ENCODE peak calls at places on chromosomes 13 and 19, in eight cellular contexts. One of them, this sample, is unnamed.

GRCh38 chr19:16319466-16319865 is 5.2 kb upstream of the KLF2 start:
- DNase-seq in brain microvascular endothelial cell: no peak
- DNase-seq in RWPE2: no peak
- DNase-seq in upper lobe of right lung: no peak
- DNase-seq in AG04450: no peak
- DNase-seq in hepatocyte: no peak
- DNase-seq in spleen: no peak
- DNase-seq in ascending aorta: no peak
- DNase-seq in this sample: no peak

GRCh38 chr13:23828866-23829265 is 60.3 kb downstream of the MIPEP start:
- DNase-seq in brain microvascular endothelial cell: no peak
- DNase-seq in RWPE2: no peak
- DNase-seq in upper lobe of right lung: no peak
- DNase-seq in AG04450: no peak
- DNase-seq in hepatocyte: no peak
- DNase-seq in spleen: no peak
- DNase-seq in ascending aorta: no peak
- DNase-seq in this sample: no peak

GRCh38 chr13:32126756-32127155 is 95.2 kb downstream of the FRY start:
- DNase-seq in brain microvascular endothelial cell: no peak
- DNase-seq in RWPE2: no peak
- DNase-seq in upper lobe of right lung: no peak
- DNase-seq in AG04450: no peak
- DNase-seq in hepatocyte: no peak
- DNase-seq in spleen: no peak
- DNase-seq in ascending aorta: no peak
- DNase-seq in this sample: no peak

GRCh38 chr13:112930192-112930591 is 38.8 kb upstream of the MCF2L start:
- DNase-seq in brain microvascular endothelial cell: no peak
- DNase-seq in RWPE2: no peak
- DNase-seq in upper lobe of right lung: no peak
- DNase-seq in AG04450: no peak
- DNase-seq in hepatocyte: no peak
- DNase-seq in spleen: no peak
- DNase-seq in ascending aorta: no peak
- DNase-seq in this sample: no peak

GRCh38 chr19:48770223-48770622 is 14.9 kb downstream of the FGF21 start:
- DNase-seq in brain microvascular endothelial cell: peak; percentile 42
- DNase-seq in RWPE2: no peak
- DNase-seq in upper lobe of right lung: no peak
- DNase-seq in AG04450: no peak
- DNase-seq in hepatocyte: no peak
- DNase-seq in spleen: no peak
- DNase-seq in ascending aorta: no peak
- DNase-seq in this sample: no peak

GRCh38 chr13:43054803-43055802 is 31.7 kb downstream of the DNAJC15 start:
- DNase-seq in brain microvascular endothelial cell: peak; percentile 84
- DNase-seq in RWPE2: no peak
- DNase-seq in upper lobe of right lung: no peak
- DNase-seq in AG04450: peak; percentile 66
- DNase-seq in hepatocyte: peak; percentile 76
- DNase-seq in spleen: no peak
- DNase-seq in ascending aorta: no peak
- DNase-seq in this sample: no peak

GRCh38 chr13:98453254-98453843 is 123.6 kb downstream of the STK24 start:
- DNase-seq in brain microvascular endothelial cell: no peak
- DNase-seq in RWPE2: no peak
- DNase-seq in upper lobe of right lung: no peak
- DNase-seq in AG04450: no peak
- DNase-seq in hepatocyte: no peak
- DNase-seq in spleen: no peak
- DNase-seq in ascending aorta: no peak
- DNase-seq in this sample: no peak

GRCh38 chr19:49016067-49016839 is 638 bp downstream of the LHB start:
- DNase-seq in brain microvascular endothelial cell: no peak
- DNase-seq in RWPE2: peak; percentile 68
- DNase-seq in upper lobe of right lung: no peak
- DNase-seq in AG04450: no peak
- DNase-seq in hepatocyte: no peak
- DNase-seq in spleen: no peak
- DNase-seq in ascending aorta: no peak
- DNase-seq in this sample: no peak

GRCh38 chr19:34393629-34394028 is 10.6 kb upstream of the PDCD2L start:
- DNase-seq in brain microvascular endothelial cell: no peak
- DNase-seq in RWPE2: no peak
- DNase-seq in upper lobe of right lung: no peak
- DNase-seq in AG04450: no peak
- DNase-seq in hepatocyte: no peak
- DNase-seq in spleen: no peak
- DNase-seq in ascending aorta: no peak
- DNase-seq in this sample: no peak

GRCh38 chr19:53894736-53895135 is 12.7 kb downstream of the PRKCG start:
- DNase-seq in brain microvascular endothelial cell: no peak
- DNase-seq in RWPE2: no peak
- DNase-seq in upper lobe of right lung: no peak
- DNase-seq in AG04450: no peak
- DNase-seq in hepatocyte: no peak
- DNase-seq in spleen: no peak
- DNase-seq in ascending aorta: no peak
- DNase-seq in this sample: no peak

GRCh38 chr13:98507060-98507797 is 69.7 kb downstream of the STK24 start:
- DNase-seq in brain microvascular endothelial cell: peak; percentile 29
- DNase-seq in RWPE2: no peak
- DNase-seq in upper lobe of right lung: peak; percentile 73
- DNase-seq in AG04450: no peak
- DNase-seq in hepatocyte: peak; percentile 71
- DNase-seq in spleen: no peak
- DNase-seq in ascending aorta: no peak
- DNase-seq in this sample: no peak

GRCh38 chr13:21638319-21639282 is 32.3 kb upstream of the FGF9 start:
- DNase-seq in brain microvascular endothelial cell: no peak
- DNase-seq in RWPE2: no peak
- DNase-seq in upper lobe of right lung: no peak
- DNase-seq in AG04450: no peak
- DNase-seq in hepatocyte: peak; percentile 56
- DNase-seq in spleen: no peak
- DNase-seq in ascending aorta: no peak
- DNase-seq in this sample: no peak

GRCh38 chr13:32737111-32737571 is 150.9 kb downstream of the PDS5B start:
- DNase-seq in brain microvascular endothelial cell: no peak
- DNase-seq in RWPE2: no peak
- DNase-seq in upper lobe of right lung: no peak
- DNase-seq in AG04450: no peak
- DNase-seq in hepatocyte: no peak
- DNase-seq in spleen: no peak
- DNase-seq in ascending aorta: no peak
- DNase-seq in this sample: no peak

GRCh38 chr19:9109959-9110358 is 2.7 kb upstream of the OR7G2 start:
- DNase-seq in brain microvascular endothelial cell: no peak
- DNase-seq in RWPE2: no peak
- DNase-seq in upper lobe of right lung: no peak
- DNase-seq in AG04450: no peak
- DNase-seq in hepatocyte: no peak
- DNase-seq in spleen: no peak
- DNase-seq in ascending aorta: no peak
- DNase-seq in this sample: no peak

GRCh38 chr13:103188688-103189326 is 122.6 kb upstream of the SLC10A2 start:
- DNase-seq in brain microvascular endothelial cell: no peak
- DNase-seq in RWPE2: no peak
- DNase-seq in upper lobe of right lung: no peak
- DNase-seq in AG04450: no peak
- DNase-seq in hepatocyte: peak; percentile 47
- DNase-seq in spleen: no peak
- DNase-seq in ascending aorta: no peak
- DNase-seq in this sample: no peak

GRCh38 chr13:103246581-103247200 is 180.5 kb upstream of the SLC10A2 start:
- DNase-seq in brain microvascular endothelial cell: no peak
- DNase-seq in RWPE2: no peak
- DNase-seq in upper lobe of right lung: no peak
- DNase-seq in AG04450: no peak
- DNase-seq in hepatocyte: no peak
- DNase-seq in spleen: no peak
- DNase-seq in ascending aorta: no peak
- DNase-seq in this sample: no peak

GRCh38 chr19:39182174-39182505 is 14.6 kb upstream of the NCCRP1 start:
- DNase-seq in brain microvascular endothelial cell: no peak
- DNase-seq in RWPE2: no peak
- DNase-seq in upper lobe of right lung: no peak
- DNase-seq in AG04450: no peak
- DNase-seq in hepatocyte: no peak
- DNase-seq in spleen: no peak
- DNase-seq in ascending aorta: no peak
- DNase-seq in this sample: no peak

GRCh38 chr13:111114362-111115050 is 604 bp upstream of the ARHGEF7 start:
- DNase-seq in brain microvascular endothelial cell: peak; percentile 31
- DNase-seq in RWPE2: no peak
- DNase-seq in upper lobe of right lung: peak; percentile 77
- DNase-seq in AG04450: no peak
- DNase-seq in hepatocyte: peak; percentile 64
- DNase-seq in spleen: peak; percentile 76
- DNase-seq in ascending aorta: no peak
- DNase-seq in this sample: no peak

GRCh38 chr13:111115051-111115840 is at the start of gene ARHGEF7:
- DNase-seq in brain microvascular endothelial cell: no peak
- DNase-seq in RWPE2: no peak
- DNase-seq in upper lobe of right lung: no peak
- DNase-seq in AG04450: no peak
- DNase-seq in hepatocyte: peak; percentile 57
- DNase-seq in spleen: no peak
- DNase-seq in ascending aorta: no peak
- DNase-seq in this sample: no peak

GRCh38 chr13:111110054-111110453 is 5.1 kb upstream of the ARHGEF7 start:
- DNase-seq in brain microvascular endothelial cell: no peak
- DNase-seq in RWPE2: no peak
- DNase-seq in upper lobe of right lung: no peak
- DNase-seq in AG04450: no peak
- DNase-seq in hepatocyte: no peak
- DNase-seq in spleen: no peak
- DNase-seq in ascending aorta: no peak
- DNase-seq in this sample: no peak

GRCh38 chr13:111112196-111112595 is 2.9 kb upstream of the ARHGEF7 start:
- DNase-seq in brain microvascular endothelial cell: no peak
- DNase-seq in RWPE2: no peak
- DNase-seq in upper lobe of right lung: no peak
- DNase-seq in AG04450: no peak
- DNase-seq in hepatocyte: no peak
- DNase-seq in spleen: no peak
- DNase-seq in ascending aorta: no peak
- DNase-seq in this sample: no peak

DNA sequence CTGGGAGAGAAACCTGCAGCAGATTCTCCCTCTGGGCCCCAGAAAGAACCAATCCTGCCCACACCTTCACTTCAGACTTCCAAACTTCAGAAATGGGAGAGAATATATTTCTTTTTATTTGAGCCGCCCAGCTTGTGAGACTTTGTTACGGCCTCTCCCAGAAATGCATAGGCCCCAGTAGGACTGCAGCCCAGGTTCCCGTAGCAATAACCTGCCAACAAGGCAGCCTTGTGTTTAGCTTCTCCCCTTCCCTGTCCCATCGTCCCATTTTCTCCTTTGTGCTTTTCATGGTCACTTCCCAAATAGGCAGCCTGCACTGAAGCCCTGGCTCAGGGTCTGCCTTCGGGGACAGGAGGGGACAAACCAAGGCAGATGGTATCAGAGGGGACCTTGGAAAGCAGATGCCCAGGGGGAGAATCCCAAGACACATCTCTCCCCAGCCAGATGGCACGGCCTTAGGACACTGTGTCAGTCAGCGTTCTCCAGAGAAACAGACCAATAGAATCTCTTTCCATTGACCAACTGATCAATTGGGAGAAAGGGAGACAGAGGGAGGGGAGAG is 3.7 kb upstream of the ARHGEF7 start:
- DNase-seq in brain microvascular endothelial cell: no peak
- DNase-seq in RWPE2: no peak
- DNase-seq in upper lobe of right lung: no peak
- DNase-seq in AG04450: no peak
- DNase-seq in hepatocyte: no peak
- DNase-seq in spleen: no peak
- DNase-seq in ascending aorta: no peak
- DNase-seq in this sample: no peak
- H3K27me3 ChIP-seq in brain microvascular endothelial cell: peaks cover 34% of the 10 kb centered on the region
- H3K27me3 ChIP-seq in RWPE2: peaks cover 63% of the 10 kb centered on the region
- H3K27me3 ChIP-seq in upper lobe of right lung: peaks cover 26% of the 10 kb centered on the region
- H3K27me3 ChIP-seq in AG04450: peaks cover 51% of the 10 kb centered on the region
- H3K27me3 ChIP-seq in hepatocyte: peaks cover 61% of the 10 kb centered on the region
- H3K27me3 ChIP-seq in spleen: peaks cover 23% of the 10 kb centered on the region
- H3K27me3 ChIP-seq in ascending aorta: no peaks in the 10 kb centered on the region
- H3K27me3 ChIP-seq in this sample: peaks cover 23% of the 10 kb centered on the region

DNA sequence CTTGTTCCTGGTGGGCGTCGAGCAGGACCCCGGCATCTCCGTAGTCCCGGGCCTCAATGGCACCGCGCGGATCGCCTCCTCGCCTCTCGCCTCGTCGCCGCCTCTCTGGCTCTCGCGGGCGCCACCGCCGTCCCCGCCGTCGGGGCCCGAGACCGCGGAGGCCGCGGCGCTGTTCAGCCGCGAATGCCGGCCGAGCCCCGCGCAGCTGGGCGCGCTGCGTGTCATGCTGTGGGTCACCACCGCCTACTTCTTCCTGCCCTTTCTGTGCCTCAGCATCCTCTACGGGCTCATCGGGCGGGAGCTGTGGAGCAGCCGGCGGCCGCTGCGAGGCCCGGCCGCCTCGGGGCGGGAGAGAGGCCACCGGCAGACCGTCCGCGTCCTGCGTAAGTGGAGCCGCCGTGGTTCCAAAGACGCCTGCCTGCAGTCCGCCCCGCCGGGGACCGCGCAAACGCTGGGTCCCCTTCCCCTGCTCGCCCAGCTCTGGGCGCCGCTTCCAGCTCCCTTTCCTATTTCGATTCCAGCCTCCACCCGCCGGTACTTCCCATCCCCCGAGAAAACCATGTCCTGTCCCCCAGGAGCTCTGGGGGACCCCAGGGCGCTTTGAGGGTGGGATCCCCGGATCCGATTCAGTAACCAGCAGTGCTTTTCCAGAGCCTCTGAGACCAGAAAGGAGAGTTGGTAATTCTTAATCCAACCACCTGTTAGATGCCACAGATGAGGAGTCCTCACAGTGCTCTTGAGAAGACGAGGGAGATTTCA is 897 bp downstream of the MLNR start:
- DNase-seq in brain microvascular endothelial cell: no peak
- DNase-seq in RWPE2: no peak
- DNase-seq in upper lobe of right lung: peak; percentile 62
- DNase-seq in AG04450: no peak
- DNase-seq in hepatocyte: no peak
- DNase-seq in spleen: no peak
- DNase-seq in ascending aorta: no peak
- DNase-seq in this sample: no peak
- H3K27me3 ChIP-seq in brain microvascular endothelial cell: peaks cover 51% of the 10 kb centered on the region
- H3K27me3 ChIP-seq in RWPE2: peaks cover 26% of the 10 kb centered on the region
- H3K27me3 ChIP-seq in upper lobe of right lung: peaks cover 40% of the 10 kb centered on the region
- H3K27me3 ChIP-seq in AG04450: peaks cover 73% of the 10 kb centered on the region
- H3K27me3 ChIP-seq in hepatocyte: peaks cover 86% of the 10 kb centered on the region
- H3K27me3 ChIP-seq in spleen: peaks cover 37% of the 10 kb centered on the region
- H3K27me3 ChIP-seq in ascending aorta: peaks cover 7% of the 10 kb centered on the region
- H3K27me3 ChIP-seq in this sample: peaks cover 45% of the 10 kb centered on the region

GRCh38 chr19:50819636-50820035 is 4.0 kb downstream of the KLK1 start:
- DNase-seq in brain microvascular endothelial cell: no peak
- DNase-seq in RWPE2: no peak
- DNase-seq in upper lobe of right lung: no peak
- DNase-seq in AG04450: no peak
- DNase-seq in hepatocyte: no peak
- DNase-seq in spleen: no peak
- DNase-seq in ascending aorta: no peak
- DNase-seq in this sample: no peak
- H3K27me3 ChIP-seq in brain microvascular endothelial cell: peaks cover 19% of the 10 kb centered on the region
- H3K27me3 ChIP-seq in RWPE2: peaks cover 14% of the 10 kb centered on the region
- H3K27me3 ChIP-seq in upper lobe of right lung: peaks cover 45% of the 10 kb centered on the region
- H3K27me3 ChIP-seq in AG04450: peaks cover 42% of the 10 kb centered on the region
- H3K27me3 ChIP-seq in hepatocyte: peaks cover 58% of the 10 kb centered on the region
- H3K27me3 ChIP-seq in spleen: peaks cover 41% of the 10 kb centered on the region
- H3K27me3 ChIP-seq in ascending aorta: peaks cover 11% of the 10 kb centered on the region
- H3K27me3 ChIP-seq in this sample: peaks cover 22% of the 10 kb centered on the region

GRCh38 chr19:41657157-41657556 is 30.3 kb upstream of the CEACAM4 start:
- DNase-seq in brain microvascular endothelial cell: no peak
- DNase-seq in RWPE2: no peak
- DNase-seq in upper lobe of right lung: peak; percentile 53
- DNase-seq in AG04450: no peak
- DNase-seq in hepatocyte: no peak
- DNase-seq in spleen: no peak
- DNase-seq in ascending aorta: no peak
- DNase-seq in this sample: no peak
- H3K27me3 ChIP-seq in brain microvascular endothelial cell: no peaks in the 10 kb centered on the region
- H3K27me3 ChIP-seq in RWPE2: peaks cover 26% of the 10 kb centered on the region
- H3K27me3 ChIP-seq in upper lobe of right lung: peaks cover 6% of the 10 kb centered on the region
- H3K27me3 ChIP-seq in AG04450: no peaks in the 10 kb centered on the region
- H3K27me3 ChIP-seq in hepatocyte: no peaks in the 10 kb centered on the region
- H3K27me3 ChIP-seq in spleen: peaks cover 4% of the 10 kb centered on the region
- H3K27me3 ChIP-seq in ascending aorta: no peaks in the 10 kb centered on the region
- H3K27me3 ChIP-seq in this sample: no peaks in the 10 kb centered on the region